ENCODE peak calls at places on chromosomes 12 and 14, in five cellular contexts. G is NCI-H2081, Y is stomach, K is SK-MEL-5, T is amniotic stem cell. X is an unnamed sample.

GRCh38 chr12:43210437-43211197 is 341.4 kb downstream of the ADAMTS20 start:
- DNase-seq in Y (no peak), G (no peak), K (no peak), T (no peak), X (no peak)

GRCh38 chr12:11630046-11630706 is 19.3 kb upstream of the ETV6 start:
- DNase-seq in K (no peak), T (no peak), G (no peak), Y (peak), X (no peak)

GRCh38 chr12:13982010-13982409 is 608 bp upstream of the GRIN2B start:
- DNase-seq in G (peak), K (peak), T (no peak), Y (no peak), X (no peak)

GRCh38 chr12:90652280-90652679 is 302.7 kb downstream of the CCER1 start:
- DNase-seq in T (no peak), K (no peak), Y (no peak), G (no peak), X (no peak)

GRCh38 chr14:34711169-34711568 is 3.2 kb downstream of the CFL2 start:
- DNase-seq in G (peak), K (peak), Y (no peak), T (peak), X (peak)

GRCh38 chr12:79871621-79872020 is 63.3 kb downstream of the PPP1R12A start:
- DNase-seq in T (no peak), Y (no peak), K (no peak), G (no peak), X (no peak)

GRCh38 chr12:3493225-3494049 is 2.4 kb downstream of the PRMT8 start:
- DNase-seq in G (no peak), T (no peak), K (no peak), Y (no peak), X (no peak)

GRCh38 chr12:93181396-93181965 is 196.2 kb upstream of the NUDT4 start:
- DNase-seq in G (no peak), K (no peak), Y (no peak), T (no peak), X (no peak)

GRCh38 chr12:4047441-4047840 is 174.2 kb upstream of the PARP11 start:
- DNase-seq in Y (no peak), K (no peak), T (no peak), G (no peak), X (no peak)

GRCh38 chr12:9760699-9761406 is at the start of gene CD69:
- DNase-seq in G (no peak), T (no peak), K (no peak), Y (peak), X (no peak)

GRCh38 chr14:104421892-104422291 is 157.7 kb upstream of the C14orf180 start:
- DNase-seq in G (no peak), Y (no peak), K (no peak), T (no peak), X (no peak)

GRCh38 chr12:119069029-119069731 is 87.8 kb downstream of the SRRM4 start:
- DNase-seq in K (peak), T (no peak), Y (peak), G (peak), X (no peak)

GRCh38 chr12:28258998-28259397 is 68.7 kb downstream of the CCDC91 start:
- DNase-seq in G (no peak), T (no peak), K (no peak), Y (no peak), X (no peak)

GRCh38 chr14:64265222-64265621 is 28.9 kb downstream of the ESR2 start:
- DNase-seq in G (no peak), Y (no peak), K (no peak), T (no peak), X (no peak)

GRCh38 chr14:33081259-33081658 is 142.6 kb downstream of the NPAS3 start:
- DNase-seq in K (no peak), G (no peak), T (no peak), Y (no peak), X (no peak)

GRCh38 chr14:79415726-79416125 is 795.6 kb downstream of the DIO2 start:
- DNase-seq in Y (no peak), T (no peak), K (no peak), G (no peak), X (no peak)

GRCh38 chr12:4118017-4118510 is 155.5 kb upstream of the CCND2 start:
- DNase-seq in T (no peak), G (no peak), Y (no peak), K (peak), X (no peak)

GRCh38 chr14:34025325-34026017 is 74.6 kb upstream of the EGLN3 start:
- DNase-seq in K (no peak), G (no peak), T (no peak), Y (no peak), X (no peak)

GRCh38 chr12:32560520-32560919 is 118.6 kb upstream of the DNM1L start:
- DNase-seq in Y (no peak), T (no peak), G (no peak), K (no peak), X (no peak)

GRCh38 chr14:52895000-52895399 is 55.9 kb downstream of the FERMT2 start:
- DNase-seq in G (no peak), Y (no peak), K (peak), T (no peak), X (peak)

GRCh38 chr12:31235868-31236395 is 90.0 kb downstream of the SINHCAF start:
- DNase-seq in K (no peak), T (no peak), G (no peak), Y (no peak), X (no peak)

GRCh38 chr12:64102339-64102738 is 119.8 kb downstream of the KICS2 start:
- DNase-seq in G (no peak), Y (no peak), K (no peak), T (no peak), X (no peak)

GRCh38 chr12:20863056-20863455 is 52.6 kb downstream of the SLCO1B3 start:
- DNase-seq in K (no peak), G (no peak), T (no peak), Y (no peak), X (no peak)

GRCh38 chr12:104673294-104674062 is 216.7 kb downstream of the CHST11 start:
- DNase-seq in Y (no peak), G (no peak), T (no peak), K (no peak), X (no peak)

GRCh38 chr14:59265808-59266207 is 77.3 kb downstream of the DAAM1 start:
- DNase-seq in G (no peak), K (no peak), T (no peak), Y (no peak), X (no peak)

GRCh38 chr14:39102265-39102968 is 618 bp downstream of the SEC23A start:
- DNase-seq in T (no peak), G (no peak), Y (peak), K (peak), X (no peak)

GRCh38 chr12:69553626-69554248 is 31.5 kb upstream of the CCT2 start:
- DNase-seq in G (no peak), K (peak), T (no peak), Y (no peak), X (no peak)

GRCh38 chr14:34711808-34712712 is 2.3 kb downstream of the CFL2 start:
- DNase-seq in T (no peak), G (no peak), K (no peak), Y (no peak), X (no peak)

GRCh38 chr12:100871335-100871734 is 76.8 kb downstream of the ANO4 start:
- DNase-seq in Y (no peak), G (no peak), K (no peak), T (no peak), X (no peak)

GRCh38 chr12:110349521-110350151 is 53.9 kb downstream of the ANAPC7 start:
- DNase-seq in K (no peak), T (no peak), G (no peak), Y (no peak), X (no peak)

GRCh38 chr12:33588725-33589405 is 149.2 kb upstream of the SYT10 start:
- DNase-seq in Y (no peak), G (no peak), K (no peak), T (no peak), X (no peak)

GRCh38 chr12:124411291-124411878 is 116.5 kb downstream of the RFLNA start:
- DNase-seq in T (peak), G (no peak), K (no peak), Y (no peak), X (peak)

GRCh38 chr12:810635-811415 is 58.4 kb downstream of the WNK1 start:
- DNase-seq in K (peak), T (no peak), Y (no peak), G (no peak), X (no peak)

GRCh38 chr12:26564391-26564790 is 268.6 kb downstream of the ITPR2 start:
- DNase-seq in T (no peak), K (no peak), G (no peak), Y (no peak), X (no peak)

GRCh38 chr14:104795781-104796681 is 483 bp upstream of the AKT1 start:
- DNase-seq in K (peak), G (peak), T (no peak), Y (peak), X (no peak)

GRCh38 chr12:27517961-27518668 is 5.9 kb upstream of the PPFIBP1 start:
- DNase-seq in T (no peak), G (no peak), K (no peak), Y (no peak), X (no peak)

GRCh38 chr14:90671382-90671781 is 144.8 kb downstream of the TTC7B start:
- DNase-seq in G (peak), Y (no peak), T (no peak), K (no peak), X (no peak)

X was measured in HS-5.